ENCODE peak calls at places on chromosomes 3 and 15, in ten cellular contexts. D is Peyer's patch, T is gastrocnemius medialis, U is breast epithelium, K is IMR-90, Y is ovary, C is HepG2, R is HCT116, F is right lobe of liver, A is uterus. N is an unnamed sample.

GRCh38 chr15:52180196-52180835 is 10.9 kb downstream of the GNB5 start:
- DNase-seq in Y (peak), C (no peak), A (no peak), T (no peak), D (peak), K (no peak), F (no peak), R (no peak), U (no peak), N (no peak)

GRCh38 chr3:188123170-188123920 is 30.6 kb upstream of the LPP start:
- DNase-seq in C (peak), A (no peak), F (no peak), R (no peak), K (peak), T (no peak), D (no peak), U (no peak), Y (no peak), N (no peak)

GRCh38 chr15:38050529-38050928 is 116.1 kb downstream of the TMCO5A start:
- DNase-seq in Y (no peak), T (no peak), F (no peak), C (no peak), D (no peak), R (no peak), K (peak), U (no peak), A (no peak), N (no peak)

GRCh38 chr3:182983811-182984210 is 3.5 kb upstream of the DCUN1D1 start:
- DNase-seq in R (no peak), D (no peak), F (no peak), T (no peak), A (no peak), C (no peak), U (no peak), Y (no peak), K (peak), N (no peak)

GRCh38 chr3:13934813-13935212 is 54.9 kb upstream of the WNT7A start:
- DNase-seq in F (no peak), Y (no peak), T (no peak), U (no peak), A (no peak), C (no peak), D (no peak), K (no peak), R (no peak), N (no peak)

GRCh38 chr15:99967841-99968371 is 234.7 kb upstream of the LYSMD4 start:
- DNase-seq in C (no peak), R (no peak), F (peak), A (no peak), Y (peak), D (peak), T (no peak), K (no peak), U (peak), N (no peak)

GRCh38 chr3:134009345-134010000 is 20.3 kb downstream of the SLCO2A1 start:
- DNase-seq in C (no peak), K (peak), U (no peak), T (no peak), D (no peak), R (no peak), A (no peak), Y (no peak), F (no peak), N (no peak)

GRCh38 chr3:58556761-58557181 is 19.8 kb upstream of the ACOX2 start:
- DNase-seq in A (no peak), K (no peak), T (no peak), C (no peak), U (no peak), D (no peak), Y (no peak), F (peak), R (no peak), N (no peak)

GRCh38 chr3:191237045-191237882 is 38.2 kb downstream of the OSTN start:
- DNase-seq in T (no peak), A (no peak), C (no peak), R (no peak), U (no peak), K (no peak), F (no peak), Y (no peak), D (no peak), N (no peak)

GRCh38 chr3:187906416-187906815 is 161.1 kb upstream of the BCL6 start:
- DNase-seq in A (peak), D (no peak), Y (peak), U (no peak), K (no peak), T (peak), R (no peak), F (no peak), C (no peak), N (no peak)

GRCh38 chr3:44883999-44884431 is 9.6 kb downstream of the TGM4 start:
- DNase-seq in Y (no peak), F (no peak), D (no peak), R (peak), T (no peak), A (no peak), U (no peak), C (no peak), K (peak), N (no peak)

GRCh38 chr3:50268703-50269451 is at the start of gene SEMA3B:
- DNase-seq in Y (peak), U (no peak), T (no peak), D (peak), A (peak), K (no peak), C (peak), R (no peak), F (no peak), N (no peak)

GRCh38 chr15:25671132-25671531 is 192.0 kb downstream of the ATP10A start:
- DNase-seq in U (no peak), D (no peak), A (peak), Y (no peak), F (no peak), R (no peak), T (peak), C (no peak), K (peak), N (no peak)

GRCh38 chr15:51533672-51534398 is 88.7 kb downstream of the DMXL2 start:
- DNase-seq in R (no peak), T (no peak), D (no peak), Y (no peak), A (no peak), F (no peak), K (peak), U (no peak), C (no peak), N (no peak)

GRCh38 chr3:42549131-42549530 is 32.6 kb downstream of the SEC22C start:
- DNase-seq in K (no peak), T (no peak), C (no peak), F (no peak), R (no peak), D (no peak), Y (no peak), U (no peak), A (no peak), N (no peak)
- TF ChIP-seq POLR2A in K (no peak), T (no peak), C (no peak), F (no peak), R (no peak), D (no peak), Y (no peak), U (no peak), A (no peak), N (no peak)

DNA sequence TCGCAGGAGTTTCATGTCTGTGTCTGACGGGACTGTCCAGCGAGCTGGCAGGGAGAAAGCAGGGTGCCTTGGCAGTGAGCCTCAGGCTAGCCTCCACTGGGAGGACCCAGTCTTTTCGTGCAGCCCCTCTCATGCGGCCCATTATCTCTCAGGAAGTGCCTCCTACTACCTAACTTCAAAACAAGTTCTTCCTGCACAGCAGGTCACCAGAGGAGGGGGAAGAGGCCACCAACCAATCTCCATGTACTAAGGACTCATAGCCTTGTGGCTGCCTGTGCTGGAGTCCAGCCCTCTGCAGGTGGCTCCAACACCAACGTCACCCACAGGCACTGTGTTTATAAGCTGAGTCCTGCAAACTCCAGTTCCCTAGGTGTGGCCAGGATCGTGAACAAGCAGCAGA is 4.8 kb downstream of the VIPR1 start:
- DNase-seq in K (no peak), Y (no peak), F (peak), D (peak), C (no peak), T (peak), A (no peak), U (peak), R (no peak), N (no peak)
- H3K4me3 ChIP-seq in K (no peak), Y (no peak), F (no peak), D (no peak), C (no peak), T (no peak), A (no peak), U (no peak), R (no peak), N (no peak)

GRCh38 chr3:138898708-138899107 is 48.2 kb downstream of the FOXL2 start:
- DNase-seq in A (no peak), Y (no peak), K (no peak), D (no peak), F (no peak), U (no peak), T (no peak), R (no peak), C (no peak), N (no peak)
- H3K27ac ChIP-seq in A (no peak), Y (no peak), K (no peak), D (no peak), F (no peak), U (no peak), T (no peak), R (no peak), C (no peak), N (peak)

GRCh38 chr15:57130956-57131355 is 212.5 kb downstream of the TCF12 start:
- DNase-seq in C (no peak), U (no peak), D (no peak), K (no peak), A (no peak), T (no peak), R (no peak), F (no peak), Y (no peak), N (no peak)
- TF ChIP-seq POLR2A in C (no peak), U (no peak), D (no peak), K (no peak), A (no peak), T (no peak), R (no peak), F (no peak), Y (no peak), N (no peak)

GRCh38 chr15:35750051-35750450 is 204.1 kb upstream of the DPH6 start:
- DNase-seq in D (no peak), A (no peak), T (no peak), F (no peak), R (no peak), Y (no peak), U (no peak), C (no peak), K (no peak), N (no peak)

GRCh38 chr15:35753486-35753885 is 207.5 kb upstream of the DPH6 start:
- DNase-seq in D (no peak), U (no peak), F (no peak), A (no peak), T (no peak), C (no peak), K (peak), Y (no peak), R (no peak), N (no peak)

GRCh38 chr15:35752134-35752466 is 206.1 kb upstream of the DPH6 start:
- DNase-seq in F (no peak), D (no peak), U (no peak), A (no peak), K (no peak), Y (no peak), R (no peak), C (no peak), T (no peak), N (no peak)

GRCh38 chr15:35748105-35748504 is 202.1 kb upstream of the DPH6 start:
- DNase-seq in U (no peak), Y (no peak), C (no peak), D (no peak), K (no peak), A (no peak), T (no peak), F (no peak), R (no peak), N (no peak)

DNA sequence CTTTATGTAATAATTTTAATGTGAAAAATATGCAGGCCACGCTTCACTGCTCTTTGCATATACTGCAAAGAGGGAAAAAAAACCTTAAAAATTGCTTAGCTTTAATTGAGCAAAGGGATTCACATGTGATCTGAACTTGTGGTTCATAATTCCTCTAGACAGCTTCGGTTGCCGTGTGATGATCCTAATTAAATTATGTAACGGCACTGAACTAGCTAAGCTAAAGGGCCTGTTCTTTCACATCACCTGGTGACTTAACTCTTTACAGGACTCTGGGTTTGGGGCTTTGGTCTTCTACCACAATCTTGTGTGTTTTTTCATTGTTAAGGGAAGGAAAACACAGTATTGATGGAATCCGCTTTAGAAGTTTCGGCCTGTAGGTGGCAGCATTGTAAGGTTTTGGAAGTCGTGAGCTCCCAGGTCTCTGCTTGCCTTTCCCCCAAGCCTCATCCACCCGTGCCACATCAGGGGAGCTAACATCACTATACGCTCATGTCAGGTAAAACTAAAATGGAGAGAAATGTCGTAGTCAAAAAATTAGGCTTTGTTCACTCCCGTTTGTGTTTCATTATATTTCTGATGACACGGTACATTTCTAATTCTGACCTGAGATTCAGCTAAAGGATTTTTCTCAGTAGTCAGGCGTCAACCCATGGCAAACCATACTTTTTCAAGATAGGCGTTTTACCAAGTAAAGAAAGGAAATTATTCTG is 205.6 kb upstream of the DPH6 start:
- DNase-seq in R (peak), A (peak), K (peak), C (peak), T (peak), Y (peak), U (peak), D (peak), F (peak), N (peak)
- H3K4me3 ChIP-seq in R (no peak), A (no peak), K (no peak), C (no peak), T (no peak), Y (no peak), U (no peak), D (no peak), F (no peak), N (no peak)

DNA sequence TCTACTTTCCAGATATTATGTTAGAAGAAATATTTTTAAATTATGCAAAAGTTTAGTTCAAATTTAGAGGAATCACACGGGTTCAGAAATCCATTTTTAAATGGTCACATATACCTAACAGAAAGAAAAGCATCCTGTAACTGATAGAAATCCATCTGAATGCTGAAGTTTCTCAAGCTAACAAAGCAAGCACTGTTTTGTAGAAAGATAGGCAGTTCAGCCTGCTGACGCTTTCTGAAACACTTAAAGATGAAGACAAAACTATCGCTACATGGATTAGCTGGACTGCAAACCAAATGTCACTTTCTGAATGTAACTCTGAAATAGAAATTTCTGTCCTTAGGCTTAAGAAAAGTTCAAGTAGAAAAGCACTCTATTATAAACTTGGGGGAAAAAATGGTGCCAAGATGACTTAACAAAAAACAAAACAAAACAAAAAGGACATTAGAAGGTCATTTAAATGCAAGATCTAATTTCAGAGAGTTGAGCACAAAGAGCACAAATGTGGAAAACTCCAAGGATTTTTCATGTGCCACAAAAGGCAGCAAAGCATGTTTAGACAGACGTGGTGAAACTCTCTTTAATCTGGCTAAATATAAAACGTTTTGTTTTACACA is 1.3 kb downstream of the PLOD2 start:
- DNase-seq in F (no peak), C (no peak), D (no peak), A (no peak), T (no peak), Y (no peak), R (no peak), U (no peak), K (no peak), N (no peak)
- H3K27ac ChIP-seq in F (peak), C (peak), D (peak), A (peak), T (peak), Y (peak), R (peak), U (peak), K (peak), N (peak)

GRCh38 chr3:10004506-10004905 is 17.9 kb upstream of the EMC3 start:
- DNase-seq in U (no peak), Y (no peak), R (no peak), F (no peak), A (no peak), D (peak), T (no peak), C (no peak), K (no peak), N (no peak)
- TF ChIP-seq POLR2A in U (no peak), Y (no peak), R (no peak), F (no peak), A (no peak), D (no peak), T (no peak), C (no peak), K (no peak), N (no peak)

DNA sequence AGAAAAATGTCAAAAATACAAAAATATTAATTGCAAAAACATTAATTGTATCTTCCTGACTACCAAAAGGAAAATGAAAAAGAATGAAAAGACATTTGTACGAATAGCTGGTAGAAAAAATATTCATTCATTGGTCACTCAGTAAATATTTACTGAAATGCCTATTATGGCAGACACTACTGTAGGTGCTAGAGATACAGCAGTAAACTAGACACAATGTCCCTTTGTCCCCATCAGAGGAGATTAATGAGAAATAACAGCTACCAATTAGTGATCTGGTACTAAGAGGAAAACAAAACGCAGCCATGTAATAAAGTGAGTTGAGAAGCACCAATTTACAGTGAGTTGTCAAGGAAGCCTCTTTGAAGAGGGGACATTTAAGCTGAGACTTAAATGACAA is 73.3 kb downstream of the PEAK1 start:
- DNase-seq in F (no peak), A (no peak), D (no peak), T (no peak), R (no peak), K (no peak), Y (no peak), U (no peak), C (peak), N (no peak)
- H3K4me3 ChIP-seq in F (no peak), A (no peak), D (no peak), T (no peak), R (no peak), K (no peak), Y (no peak), U (no peak), C (no peak), N (no peak)

N was measured in heart left ventricle.